ENCODE peak calls at places on chromosomes 3 and 15, in six cellular contexts. W, G, O, Y, N and B are unnamed samples. For H3K9me3, the result is how much of the 10 kb centered on the place peaks cover.

GRCh38 chr3:72847282-72847681 is 963 bp downstream of the SHQ1 start:
- DNase-seq in G (no peak), Y (no peak), O (no peak), N (no peak), W (no peak), B (no peak)

GRCh38 chr15:97947465-97948262 is 12.8 kb upstream of the ARRDC4 start:
- DNase-seq in W (peak), N (no peak), G (peak), O (no peak), Y (no peak), B (peak)

GRCh38 chr3:184085389-184085852 is 11.4 kb upstream of the HTR3E start:
- DNase-seq in W (no peak), Y (no peak), G (peak), O (no peak), N (peak), B (no peak)

GRCh38 chr3:100603449-100603848 is 6.0 kb upstream of the ADGRG7 start:
- DNase-seq in N (peak), G (peak), O (no peak), Y (no peak), W (no peak), B (no peak)

GRCh38 chr3:88059380-88060160 is 515 bp downstream of the ZNF654 start:
- DNase-seq in W (peak), N (no peak), Y (no peak), G (no peak), O (no peak), B (no peak)

GRCh38 chr3:47743855-47744254 is 37.8 kb downstream of the SMARCC1 start:
- DNase-seq in W (no peak), N (no peak), O (no peak), G (no peak), Y (no peak), B (no peak)

GRCh38 chr3:33318709-33319380 is 41.6 kb downstream of the FBXL2 start:
- DNase-seq in N (peak), Y (no peak), W (no peak), O (no peak), G (peak), B (no peak)

GRCh38 chr3:29099296-29099695 is 181.6 kb upstream of the RBMS3 start:
- DNase-seq in N (no peak), W (no peak), O (no peak), Y (no peak), G (peak), B (no peak)

GRCh38 chr3:74523811-74524210 is 90.6 kb downstream of the CNTN3 start:
- DNase-seq in N (no peak), O (no peak), G (peak), W (no peak), Y (no peak), B (no peak)

GRCh38 chr15:93997071-93997658 is 234.2 kb upstream of the MCTP2 start:
- DNase-seq in G (peak), W (no peak), N (peak), Y (no peak), O (no peak), B (no peak)

GRCh38 chr3:138434276-138434874 is at the start of gene ESYT3:
- DNase-seq in Y (peak), N (peak), G (peak), O (peak), W (peak), B (peak)

GRCh38 chr15:83992356-83993031 is 243.1 kb upstream of the GOLGA6L4 start:
- DNase-seq in W (no peak), O (no peak), G (no peak), Y (no peak), N (no peak), B (no peak)

GRCh38 chr3:104359546-104359945 is 1007.2 kb upstream of the ALCAM start:
- DNase-seq in G (peak), Y (no peak), N (peak), W (no peak), O (no peak), B (no peak)

GRCh38 chr15:98745650-98746374 is 97.5 kb downstream of the IGF1R start:
- DNase-seq in N (no peak), Y (no peak), G (peak), W (no peak), O (no peak), B (no peak)

GRCh38 chr15:40771242-40771641 is 1.5 kb downstream of the C15orf62 start:
- DNase-seq in N (no peak), W (no peak), O (no peak), G (no peak), Y (no peak), B (peak)

GRCh38 chr3:61788623-61789507 is 227.5 kb downstream of the PTPRG start:
- DNase-seq in G (no peak), Y (no peak), N (no peak), O (no peak), W (no peak), B (no peak)

GRCh38 chr3:127677541-127678314 is 5.0 kb downstream of the ABTB1 start:
- DNase-seq in W (no peak), Y (peak), N (no peak), O (peak), G (no peak), B (peak)

GRCh38 chr15:57019496-57020160 is 101.2 kb downstream of the TCF12 start:
- DNase-seq in N (no peak), Y (no peak), O (no peak), G (no peak), W (no peak), B (no peak)

GRCh38 chr3:150960708-150961684 is 11.5 kb downstream of the CLRN1 start:
- DNase-seq in Y (no peak), W (no peak), O (no peak), N (no peak), G (no peak), B (no peak)

GRCh38 chr3:121545049-121545563 is 682 bp downstream of the POLQ start:
- DNase-seq in W (no peak), O (no peak), Y (no peak), N (no peak), G (no peak), B (peak)

GRCh38 chr3:162512488-162512887 is 1015.9 kb downstream of the OTOL1 start:
- DNase-seq in N (no peak), W (no peak), G (no peak), O (no peak), Y (no peak), B (no peak)

GRCh38 chr15:63371297-63371918 is 10.2 kb downstream of the CA12 start:
- DNase-seq in Y (no peak), G (peak), N (peak), O (peak), W (no peak), B (no peak)

GRCh38 chr3:76811418-76811817 is 228.5 kb upstream of the ROBO2 start:
- DNase-seq in Y (no peak), N (no peak), O (no peak), G (peak), W (no peak), B (no peak)

GRCh38 chr3:154956815-154957214 is 123.3 kb upstream of the MME start:
- DNase-seq in Y (no peak), O (no peak), N (no peak), G (no peak), W (no peak), B (no peak)

GRCh38 chr3:68142331-68142887 is 488.0 kb upstream of the SUCLG2 start:
- DNase-seq in Y (no peak), W (no peak), N (no peak), G (no peak), O (no peak), B (no peak)
- H3K9me3 ChIP-seq in Y (under half), W (under half), N (under half), G (under half), O (under half), B (under half)

DNA sequence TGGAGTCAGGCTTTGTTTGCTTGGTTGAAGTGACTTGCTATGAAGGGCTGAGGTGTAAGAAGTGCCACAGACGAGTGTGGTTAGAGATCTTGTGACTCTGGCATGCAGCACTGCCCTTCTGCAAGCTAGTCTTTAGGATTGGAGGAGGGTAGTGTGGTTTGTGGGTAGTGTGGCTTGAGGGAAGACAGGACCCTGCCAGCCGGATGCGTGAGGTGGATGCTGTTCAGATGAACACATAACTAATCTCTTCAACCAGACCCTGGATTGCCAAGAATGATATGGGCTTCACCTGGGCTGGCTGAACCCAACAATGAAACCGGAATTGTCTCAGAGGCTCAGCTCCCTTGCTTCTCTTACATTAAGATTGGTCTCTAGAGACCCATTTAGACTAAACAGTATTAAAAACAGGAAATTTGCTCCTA is 32.7 kb downstream of the STARD9 start:
- DNase-seq in W (peak), O (no peak), G (no peak), N (no peak), Y (no peak), B (no peak)
- H3K4me3 ChIP-seq in W (no peak), O (no peak), G (no peak), N (no peak), Y (no peak), B (no peak)

GRCh38 chr15:87429754-87430153 is 826.8 kb downstream of the NTRK3 start:
- DNase-seq in Y (no peak), N (no peak), O (no peak), G (no peak), W (no peak), B (no peak)
- H3K9me3 ChIP-seq in Y (under half), N (under half), O (under half), G (under half), W (under half), B (under half)

DNA sequence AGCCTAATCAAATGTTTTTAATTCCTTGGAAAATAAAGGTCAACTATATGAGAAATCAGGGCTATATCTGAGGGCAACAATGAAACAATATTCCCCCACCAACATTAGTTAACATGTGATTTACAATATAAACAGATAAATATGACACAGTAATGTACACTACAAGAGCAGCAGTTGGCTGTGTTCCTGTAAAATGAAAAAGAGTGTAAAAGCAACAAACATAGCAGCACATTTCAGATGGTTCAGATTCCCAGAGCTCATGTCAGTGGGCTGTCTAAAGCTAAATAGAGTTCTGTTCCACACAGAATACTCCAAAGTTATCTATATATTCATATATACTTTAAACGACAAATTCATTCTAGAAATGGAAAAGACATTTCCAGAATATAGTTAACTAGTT is 42.6 kb downstream of the ANKRD28 start:
- DNase-seq in G (peak), O (no peak), N (no peak), Y (no peak), W (no peak), B (no peak)
- H3K4me3 ChIP-seq in G (no peak), O (no peak), N (no peak), Y (no peak), W (no peak), B (no peak)

GRCh38 chr15:22267761-22268160 is 187.4 kb downstream of the OR4M2 start:
- DNase-seq in G (no peak), Y (no peak), O (no peak), N (no peak), W (no peak), B (no peak)
- H3K9me3 ChIP-seq in G (under half), Y (under half), O (under half), N (under half), W (under half), B (half or more)

GRCh38 chr3:177109688-177110087 is 87.6 kb downstream of the TBL1XR1 start:
- DNase-seq in N (peak), W (no peak), Y (no peak), G (no peak), O (no peak), B (no peak)
- H3K4me3 ChIP-seq in N (no peak), W (no peak), Y (no peak), G (no peak), O (no peak), B (no peak)